ENCODE peak calls at places on chromosomes 12 and 14, in six cellular contexts. Y is HepG2, S is H1, L is K562, H is GM12878, Z is HCT116. W is an unnamed sample.

GRCh38 chr14:75482366-75482765 is 39.9 kb upstream of the BATF start:
- DNase-seq in Y (no peak), H (no peak), L (no peak), Z (no peak), S (no peak), W (no peak)

GRCh38 chr14:32372154-32372553 is 43.1 kb downstream of the AKAP6 start:
- DNase-seq in Z (no peak), H (no peak), Y (no peak), S (no peak), L (no peak), W (peak; percentile 28)

GRCh38 chr12:7142057-7142644 is 12.0 kb downstream of the CLSTN3 start:
- DNase-seq in Z (no peak), S (no peak), H (no peak), L (peak; percentile 61), Y (peak; percentile 41), W (peak; percentile 58)

GRCh38 chr12:121196902-121197301 is 13.0 kb upstream of the P2RX4 start:
- DNase-seq in H (no peak), Y (no peak), Z (no peak), S (no peak), L (peak; percentile 32), W (peak; percentile 92)

GRCh38 chr12:18470251-18470650 is 208.9 kb downstream of the PIK3C2G start:
- DNase-seq in S (no peak), H (no peak), Y (no peak), Z (no peak), L (no peak), W (no peak)

GRCh38 chr12:6316921-6317692 is 6.6 kb downstream of the PLEKHG6 start:
- DNase-seq in Z (no peak), H (no peak), L (no peak), S (no peak), Y (no peak), W (no peak)

GRCh38 chr12:76470028-76470939 is 89.3 kb downstream of the OSBPL8 start:
- DNase-seq in Z (no peak), L (peak; percentile 71), Y (no peak), S (no peak), H (peak; percentile 25), W (peak; percentile 68)

GRCh38 chr12:31234955-31235867 is 90.7 kb downstream of the SINHCAF start:
- DNase-seq in Y (peak; percentile 7), L (peak; percentile 25), Z (peak; percentile 18), H (no peak), S (no peak), W (peak; percentile 36)

GRCh38 chr14:58560208-58560607 is 77.6 kb upstream of the DACT1 start:
- DNase-seq in H (no peak), S (no peak), Y (no peak), Z (no peak), L (no peak), W (peak; percentile 64)

GRCh38 chr14:33671556-33671955 is 279.3 kb downstream of the EGLN3 start:
- DNase-seq in Y (no peak), S (no peak), H (no peak), L (no peak), Z (no peak), W (peak; percentile 16)

GRCh38 chr12:6078378-6079083 is 45.9 kb downstream of the VWF start:
- DNase-seq in L (no peak), Z (no peak), S (no peak), Y (no peak), H (no peak), W (no peak)

GRCh38 chr12:121598672-121599287 is 18.0 kb upstream of the KDM2B start:
- DNase-seq in L (no peak), H (no peak), S (no peak), Y (peak; percentile 71), Z (no peak), W (no peak)

GRCh38 chr12:127245437-127245836 is 1021.5 kb upstream of the TMEM132C start:
- DNase-seq in Y (no peak), L (no peak), S (no peak), H (no peak), Z (no peak), W (no peak)

GRCh38 chr14:101007765-101008164 is 104.2 kb upstream of the RTL1 start:
- DNase-seq in Y (no peak), S (no peak), L (no peak), H (no peak), Z (no peak), W (no peak)

GRCh38 chr14:103191856-103192835 is 68.9 kb downstream of the TNFAIP2 start:
- DNase-seq in L (no peak), H (no peak), S (no peak), Y (no peak), Z (no peak), W (no peak)

GRCh38 chr12:131752457-131752856 is 41.6 kb downstream of the SFSWAP start:
- DNase-seq in H (no peak), Y (no peak), L (no peak), S (no peak), Z (no peak), W (no peak)

GRCh38 chr14:104512061-104512460 is 67.5 kb upstream of the C14orf180 start:
- DNase-seq in Z (no peak), Y (no peak), S (no peak), H (no peak), L (no peak), W (no peak)

GRCh38 chr14:104514156-104514848 is 65.3 kb upstream of the C14orf180 start:
- DNase-seq in S (no peak), H (no peak), L (no peak), Y (no peak), Z (no peak), W (no peak)

GRCh38 chr14:104510794-104511611 is 68.6 kb upstream of the C14orf180 start:
- DNase-seq in S (no peak), H (no peak), L (no peak), Z (no peak), Y (no peak), W (no peak)

GRCh38 chr14:104513641-104514046 is 65.9 kb upstream of the C14orf180 start:
- DNase-seq in Z (no peak), L (no peak), Y (no peak), H (no peak), S (no peak), W (no peak)

DNA sequence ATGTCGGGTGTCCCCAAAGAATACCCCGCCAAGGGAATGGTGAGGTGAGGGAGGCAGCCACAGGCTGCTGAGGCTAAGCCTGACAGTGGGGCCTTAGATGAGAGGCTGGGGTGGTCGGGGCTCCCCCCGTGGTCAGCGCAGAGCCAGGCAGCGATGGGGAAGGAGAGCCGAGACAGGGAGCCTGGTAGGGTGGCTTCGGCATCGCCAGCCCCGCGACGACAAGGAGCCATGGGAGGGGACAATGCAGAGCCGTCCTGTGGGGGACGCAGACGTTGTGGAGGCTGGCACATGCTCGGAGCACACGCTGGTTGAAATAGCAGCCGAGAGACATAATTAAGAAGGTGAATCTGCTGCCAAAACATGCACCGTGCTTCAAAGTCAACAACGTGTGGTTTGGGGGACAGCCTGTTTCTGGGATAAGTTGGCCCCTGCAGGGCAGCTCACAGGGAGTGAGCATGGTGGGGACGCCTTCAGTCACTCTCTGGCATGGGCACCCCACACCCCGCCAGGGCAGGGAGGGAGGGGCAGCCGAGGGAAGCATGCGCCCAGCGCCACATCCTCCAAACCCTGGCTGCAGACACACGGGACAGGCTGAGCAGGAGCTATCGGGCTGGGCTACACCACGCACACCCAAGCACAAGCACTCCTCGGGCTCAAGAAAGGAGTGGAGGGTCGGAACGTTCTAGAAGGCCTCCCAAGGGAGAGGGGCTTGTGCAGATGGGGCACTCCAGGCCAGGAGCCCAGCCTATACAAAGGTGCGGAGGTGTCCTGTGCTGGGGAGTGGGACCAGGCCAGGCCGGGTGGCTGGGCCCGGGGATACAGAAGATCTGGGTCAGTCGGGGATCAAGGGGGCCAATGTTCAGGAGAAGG is 66.6 kb upstream of the C14orf180 start:
- DNase-seq in S (no peak), Z (no peak), L (no peak), H (no peak), Y (no peak), W (no peak)
- TF ChIP-seq EZH2 in S (no peak), Z (no peak), L (no peak), H (no peak), Y (no peak), W (no peak)

GRCh38 chr12:98422359-98422758 is 93.0 kb upstream of the TMPO start:
- DNase-seq in L (no peak), Z (no peak), H (no peak), S (no peak), Y (no peak), W (no peak)

GRCh38 chr12:98422809-98423208 is 92.6 kb upstream of the TMPO start:
- DNase-seq in Y (peak; percentile 29), H (no peak), Z (no peak), L (peak; percentile 15), S (no peak), W (peak; percentile 33)

GRCh38 chr12:98420403-98420800 is 95.0 kb upstream of the TMPO start:
- DNase-seq in Y (no peak), Z (no peak), S (no peak), H (no peak), L (no peak), W (no peak)

GRCh38 chr12:98419795-98420402 is 95.5 kb upstream of the TMPO start:
- DNase-seq in Z (no peak), Y (no peak), S (no peak), H (no peak), L (peak; percentile 15), W (no peak)

DNA sequence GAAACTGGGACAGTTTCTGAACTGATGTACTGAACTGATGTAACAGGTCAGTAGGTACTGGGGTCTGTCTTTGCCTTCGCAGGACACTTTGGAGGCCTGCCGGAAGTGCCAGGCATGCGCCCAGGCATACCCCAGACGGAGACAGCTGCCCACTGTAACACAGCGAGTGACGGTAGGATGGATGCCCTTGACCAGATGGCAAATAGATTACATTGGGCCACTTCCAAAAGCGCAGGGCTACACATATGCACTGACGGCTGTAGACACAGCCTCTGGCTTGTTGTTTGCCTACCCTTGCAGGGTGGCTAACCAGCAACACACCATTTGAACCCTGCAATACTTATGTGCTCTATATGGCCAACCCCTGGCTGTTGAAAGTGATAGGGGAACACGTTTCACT is 94.1 kb upstream of the TMPO start:
- DNase-seq in H (no peak), Y (no peak), Z (no peak), L (no peak), S (no peak), W (no peak)
- TF ChIP-seq CTCF in H (no peak), Y (no peak), Z (no peak), L (no peak), S (no peak), W (no peak)

GRCh38 chr12:17020765-17021164 is 414.8 kb upstream of the LMO3 start:
- DNase-seq in H (no peak), Z (no peak), Y (no peak), L (no peak), S (no peak), W (no peak)
- TF ChIP-seq MAX in H (no peak), Z (no peak), Y (no peak), L (no peak), S (no peak), W (no peak)

GRCh38 chr12:52600941-52601481 is at the start of gene KRT72:
- DNase-seq in Z (no peak), S (no peak), L (no peak), Y (no peak), H (no peak), W (no peak)
- TF ChIP-seq EZH2 in Z (no peak), S (no peak), L (no peak), Y (no peak), H (no peak), W (peak; percentile 43)